ENCODE peak calls at places on chromosomes 13 and 19, in eight cellular contexts. X is skeletal muscle cell; V is CD8-positive, alpha-beta memory T cell; S is RWPE1; M is KG1; L is mammary epithelial cell; O is fibroblast of lung; D is NCI-H2081. G is an unnamed sample.

GRCh38 chr13:44463759-44464158 is 90.1 kb downstream of the SERP2 start:
- DNase-seq in X (no peak), V (no peak), S (no peak), M (no peak), L (no peak), O (no peak), D (no peak), G (no peak)

GRCh38 chr13:27472941-27473340 is 22.6 kb upstream of the MTIF3 start:
- DNase-seq in X (no peak), V (peak), S (no peak), M (no peak), L (no peak), O (no peak), D (no peak), G (no peak)

GRCh38 chr19:11538232-11539036 is at the start of gene CNN1:
- DNase-seq in X (peak), V (no peak), S (no peak), M (no peak), L (no peak), O (peak), D (no peak), G (peak)

GRCh38 chr19:1251233-1251502 is 2.8 kb downstream of the MIDN start:
- DNase-seq in X (no peak), V (no peak), S (no peak), M (no peak), L (peak), O (peak), D (peak), G (no peak)

GRCh38 chr13:20703785-20704458 is 423 bp downstream of the IL17D start:
- DNase-seq in X (peak), V (peak), S (peak), M (peak), L (peak), O (peak), D (peak), G (peak)

GRCh38 chr19:57558525-57558924 is 1.1 kb downstream of the ZNF550 start:
- DNase-seq in X (no peak), V (no peak), S (peak), M (no peak), L (no peak), O (peak), D (no peak), G (no peak)

GRCh38 chr13:33536639-33537425 is 251.3 kb upstream of the STARD13 start:
- DNase-seq in X (no peak), V (no peak), S (no peak), M (no peak), L (peak), O (peak), D (no peak), G (no peak)

GRCh38 chr19:16920816-16921529 is 32.2 kb downstream of the F2RL3 start:
- DNase-seq in X (peak), V (no peak), S (peak), M (no peak), L (peak), O (peak), D (no peak), G (no peak)

GRCh38 chr13:20939662-20940061 is 37.1 kb upstream of the XPO4 start:
- DNase-seq in X (no peak), V (no peak), S (no peak), M (no peak), L (no peak), O (no peak), D (no peak), G (no peak)